ENCODE peak calls at places on chromosomes 1 and 21, in five cellular contexts. S, F, Q, P and M are unnamed samples.
A peak's percentile ranks its signal among the peaks of the same experiment; 100 is the strongest.

GRCh38 chr1:118944546-118944945 is 43.6 kb downstream of the TBX15 start:
- DNase-seq in S (no peak), F (no peak), Q (no peak), P (no peak), M (no peak)

GRCh38 chr1:36156329-36157114 is 562 bp downstream of the MAP7D1 start:
- DNase-seq in S (peak; percentile 68), F (peak; percentile 61), Q (peak; percentile 47), P (peak; percentile 71), M (peak; percentile 69)

GRCh38 chr1:239819075-239819474 is 272.6 kb upstream of the FMN2 start:
- DNase-seq in S (no peak), F (no peak), Q (no peak), P (no peak), M (no peak)

GRCh38 chr1:9651565-9652378 is at the start of gene PIK3CD:
- DNase-seq in S (no peak), F (no peak), Q (peak; percentile 57), P (no peak), M (peak; percentile 20)

GRCh38 chr1:117123274-117123673 is 1.7 kb upstream of the TRIM45 start:
- DNase-seq in S (no peak), F (no peak), Q (no peak), P (no peak), M (no peak)

GRCh38 chr1:97668945-97669344 is 251.9 kb downstream of the DPYD start:
- DNase-seq in S (no peak), F (no peak), Q (peak; percentile 61), P (no peak), M (no peak)

GRCh38 chr1:37660646-37661045 is 26.0 kb upstream of the RSPO1 start:
- DNase-seq in S (no peak), F (no peak), Q (no peak), P (no peak), M (no peak)

GRCh38 chr1:48115835-48116234 is 106.7 kb upstream of the SLC5A9 start:
- DNase-seq in S (no peak), F (no peak), Q (no peak), P (no peak), M (peak; percentile 66)

GRCh38 chr1:27382950-27383627 is at the start of gene CD164L2:
- DNase-seq in S (no peak), F (peak; percentile 85), Q (no peak), P (no peak), M (peak; percentile 79)

GRCh38 chr1:116449578-116449977 is 76.5 kb downstream of the ATP1A1 start:
- DNase-seq in S (no peak), F (no peak), Q (no peak), P (no peak), M (no peak)

GRCh38 chr1:232005300-232005699 is 378.7 kb downstream of the DISC1 start:
- DNase-seq in S (no peak), F (no peak), Q (no peak), P (no peak), M (no peak)

GRCh38 chr21:45800339-45801080 is 157.0 kb downstream of the PCBP3 start:
- DNase-seq in S (no peak), F (no peak), Q (no peak), P (no peak), M (no peak)

GRCh38 chr1:192516776-192517297 is 58.7 kb upstream of the RGS1 start:
- DNase-seq in S (no peak), F (no peak), Q (no peak), P (no peak), M (peak; percentile 21)

GRCh38 chr1:230855886-230856285 is 12.4 kb downstream of the C1orf198 start:
- DNase-seq in S (no peak), F (no peak), Q (peak; percentile 58), P (no peak), M (no peak)
- H3K4me1 ChIP-seq in S (peaks cover 18% of the 10 kb centered on the region), F (peaks cover 17% of the 10 kb centered on the region), Q (peaks cover 40% of the 10 kb centered on the region), P (peaks cover 37% of the 10 kb centered on the region), M (peaks cover 14% of the 10 kb centered on the region)

DNA sequence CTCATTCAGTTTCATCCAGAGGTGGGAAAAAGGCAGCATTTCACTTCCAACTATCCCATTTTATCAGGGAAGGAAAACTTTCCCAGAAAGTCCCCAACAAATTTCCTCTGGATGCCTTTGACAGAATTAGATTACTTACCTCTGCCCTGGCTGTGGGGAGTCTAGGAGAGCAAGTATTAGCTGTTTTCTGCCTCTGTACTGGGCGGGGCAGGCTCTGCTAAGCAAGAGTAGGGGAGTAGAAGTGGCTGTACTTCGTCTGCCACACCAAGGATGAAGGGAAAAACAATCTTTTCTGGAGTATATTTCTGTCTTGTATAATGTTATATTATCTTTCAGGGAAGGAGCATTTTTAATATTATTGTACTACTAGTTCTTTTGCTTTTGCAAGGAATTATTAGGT is 78.5 kb downstream of the FNBP1L start:
- DNase-seq in S (no peak), F (no peak), Q (no peak), P (no peak), M (no peak)
- TF ChIP-seq POLR2A in S (no peak), F (no peak), Q (no peak), P (no peak), M (no peak)

DNA sequence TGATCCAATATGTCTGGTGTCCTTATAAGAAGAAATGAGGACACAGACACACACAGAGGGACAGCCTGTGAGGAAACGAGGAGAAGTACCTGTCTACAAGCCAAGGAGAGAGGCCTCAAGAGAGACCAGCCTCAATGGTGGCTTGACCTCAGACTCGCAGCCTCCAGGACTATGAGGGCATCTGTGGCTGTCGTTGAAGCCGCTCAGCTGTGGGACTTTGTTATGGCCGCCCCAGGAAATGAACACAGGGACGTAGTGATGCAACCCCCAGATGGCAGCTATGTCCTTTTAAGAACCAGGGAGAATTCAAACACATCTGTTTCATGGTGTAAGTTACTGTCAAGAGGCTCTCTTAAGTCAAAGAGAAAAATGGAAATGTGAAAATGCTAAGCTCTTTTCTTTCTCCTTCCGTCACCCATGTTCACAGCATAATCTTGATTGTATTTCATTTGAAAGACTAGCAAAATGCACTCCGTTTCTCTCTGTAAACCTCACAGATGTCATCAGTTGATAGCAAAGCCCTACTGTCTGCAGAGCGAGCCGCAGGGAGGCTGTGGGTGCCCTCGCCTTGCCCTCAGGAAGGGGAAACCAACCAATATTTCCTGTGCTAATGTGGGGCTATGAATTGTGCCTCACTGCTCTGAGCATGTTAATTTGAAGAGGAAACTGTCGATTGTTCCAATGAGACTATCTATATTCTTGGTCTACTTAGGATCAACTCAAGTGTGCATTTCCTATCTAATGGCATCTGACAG is 21.3 kb downstream of the UBASH3A start:
- DNase-seq in S (no peak), F (no peak), Q (no peak), P (no peak), M (no peak)
- H3K4me3 ChIP-seq in S (no peak overlapping the region), F (no peak overlapping the region), Q (no peak overlapping the region), P (no peak overlapping the region), M (no peak overlapping the region)

DNA sequence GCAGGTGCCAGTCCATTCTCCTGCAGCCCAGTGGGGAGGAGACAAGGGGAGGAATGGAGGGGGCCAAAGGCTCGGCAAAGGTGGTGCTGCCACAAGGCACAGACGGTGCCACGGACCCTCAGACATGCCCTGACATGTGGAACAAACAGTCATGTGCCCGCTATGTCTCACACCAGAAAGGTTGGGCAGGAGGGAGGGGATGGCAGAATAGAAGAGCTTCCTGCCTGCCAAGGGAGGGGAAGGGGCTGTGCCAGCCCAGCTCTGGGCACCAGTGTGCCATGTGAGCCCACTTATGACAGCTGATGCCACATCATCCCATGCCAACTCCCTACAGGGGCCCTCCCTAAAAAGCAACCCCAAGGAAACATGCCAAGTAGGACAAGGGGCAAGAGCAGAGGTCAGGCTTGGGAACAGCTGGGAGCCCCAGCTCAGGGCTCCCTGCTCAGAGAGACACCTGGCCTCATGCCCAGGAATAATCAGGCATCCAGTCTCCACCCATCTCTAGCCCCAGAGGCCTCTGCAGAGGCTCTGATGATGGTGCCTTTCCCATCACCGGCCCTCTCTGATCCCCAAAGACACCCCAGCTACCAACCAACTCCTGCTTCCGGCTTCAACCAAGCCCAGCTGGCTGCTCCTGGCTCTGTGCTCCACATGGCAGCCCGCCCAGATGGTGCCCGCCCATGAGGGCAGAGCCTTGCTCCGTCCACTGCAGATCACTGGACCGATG is 10.4 kb downstream of the ADGRB2 start:
- DNase-seq in S (no peak), F (peak; percentile 80), Q (peak; percentile 18), P (peak; percentile 50), M (peak; percentile 78)
- H3K4me1 ChIP-seq in S (no peaks in the 10 kb centered on the region), F (peaks cover 8% of the 10 kb centered on the region), Q (peaks cover 24% of the 10 kb centered on the region), P (peaks cover 6% of the 10 kb centered on the region), M (peaks cover 46% of the 10 kb centered on the region)

GRCh38 chr1:85582687-85583354 is 2.3 kb downstream of the CCN1 start:
- DNase-seq in S (peak; percentile 34), F (no peak), Q (peak; percentile 66), P (no peak), M (no peak)
- TF ChIP-seq POLR2A in S (no peak), F (no peak), Q (no peak), P (no peak), M (no peak)